ENCODE peak calls at places on chromosomes 1 and 21, in seven cellular contexts. H is T-cell; D is iris pigment epithelial cell; I is stimulated activated CD4-positive, alpha-beta T cell treated with anti-CD3 and anti-CD28 coated beads, Interleukin-1b, Interleukin-23, amount 100 ng/mL, for 1 hour; R is fibroblast of mammary gland; Z is activated T-cell treated with anti-CD3 and anti-CD28 coated beads for 24 hours; K is ACHN. Y is an unnamed sample.

GRCh38 chr1:167548059-167548932 is 5.3 kb downstream of the CREG1 start:
- DNase-seq in K (no peak), I (no peak), R (peak), H (no peak), D (peak), Z (no peak), Y (no peak)

GRCh38 chr1:236710328-236710892 is 24.1 kb downstream of the ACTN2 start:
- DNase-seq in D (no peak), R (no peak), K (no peak), I (no peak), H (no peak), Z (no peak), Y (no peak)

GRCh38 chr21:44984428-44984791 is 44.6 kb downstream of the SLX9 start:
- DNase-seq in D (no peak), H (no peak), Z (no peak), I (no peak), R (no peak), K (no peak), Y (no peak)

GRCh38 chr1:45928486-45929205 is 125.2 kb downstream of the MAST2 start:
- DNase-seq in I (no peak), H (no peak), D (peak), R (peak), Z (no peak), K (no peak), Y (no peak)

GRCh38 chr1:25782608-25783201 is 17.3 kb upstream of the SELENON start:
- DNase-seq in R (no peak), Z (no peak), D (no peak), H (no peak), K (no peak), I (no peak), Y (no peak)

GRCh38 chr1:61287734-61288133 is 205.4 kb downstream of the NFIA start:
- DNase-seq in K (no peak), R (peak), D (peak), H (no peak), I (no peak), Z (no peak), Y (peak)

GRCh38 chr1:2360588-2361364 is 30.6 kb downstream of the MORN1 start:
- DNase-seq in K (no peak), R (no peak), I (no peak), Z (no peak), H (no peak), D (peak), Y (no peak)

GRCh38 chr21:45540601-45540970 is 1.7 kb downstream of the SLC19A1 start:
- DNase-seq in H (no peak), D (no peak), R (no peak), Z (no peak), K (no peak), I (no peak), Y (no peak)

GRCh38 chr1:236287757-236288619 is 6.2 kb upstream of the ERO1B start:
- DNase-seq in R (no peak), H (no peak), I (no peak), D (no peak), K (no peak), Z (no peak), Y (no peak)

GRCh38 chr1:169003864-169004516 is 102.5 kb upstream of the ATP1B1 start:
- DNase-seq in Z (no peak), R (no peak), I (no peak), D (no peak), H (no peak), K (no peak), Y (peak)

GRCh38 chr1:1127551-1128451 is 11.9 kb upstream of the C1orf159 start:
- DNase-seq in D (no peak), I (no peak), K (no peak), Z (no peak), R (no peak), H (no peak), Y (no peak)

GRCh38 chr1:44015206-44015605 is 16.1 kb downstream of the SLC6A9 start:
- DNase-seq in R (no peak), H (no peak), K (no peak), Z (no peak), I (no peak), D (no peak), Y (no peak)